ENCODE peak calls at places on chromosome 18, in eight cellular contexts. A, K, N, U, B, G, D and Y are unnamed samples.

GRCh38 chr18:26470011-26470637 is 78.2 kb downstream of the KCTD1 start:
- DNase-seq in A (no peak), K (no peak), N (peak; percentile 36), U (peak; percentile 86), B (no peak), G (peak; percentile 36), D (no peak), Y (no peak)

GRCh38 chr18:32093523-32093922 is 1.8 kb downstream of the RNF138 start:
- DNase-seq in A (no peak), K (no peak), N (no peak), U (no peak), B (no peak), G (no peak), D (no peak), Y (no peak)

GRCh38 chr18:13260114-13260926 is 41.8 kb downstream of the LDLRAD4 start:
- DNase-seq in A (no peak), K (no peak), N (no peak), U (no peak), B (no peak), G (no peak), D (no peak), Y (no peak)

GRCh38 chr18:46343940-46344372 is 239.8 kb downstream of the HAUS1 start:
- DNase-seq in A (no peak), K (peak; percentile 21), N (no peak), U (no peak), B (no peak), G (no peak), D (peak; percentile 59), Y (no peak)

GRCh38 chr18:12305930-12306629 is 2.0 kb upstream of the TUBB6 start:
- DNase-seq in A (no peak), K (no peak), N (no peak), U (no peak), B (peak; percentile 14), G (no peak), D (no peak), Y (peak; percentile 31)

GRCh38 chr18:12659904-12660605 is 2.1 kb upstream of the SPIRE1 start:
- DNase-seq in A (peak; percentile 31), K (peak; percentile 58), N (peak; percentile 80), U (no peak), B (no peak), G (peak; percentile 74), D (no peak), Y (peak; percentile 47)

GRCh38 chr18:1513519-1513918 is 608.8 kb downstream of the ADCYAP1 start:
- DNase-seq in A (no peak), K (no peak), N (no peak), U (no peak), B (no peak), G (no peak), D (no peak), Y (no peak)

GRCh38 chr18:63763831-63764600 is 11.2 kb upstream of the SERPINB7 start:
- DNase-seq in A (no peak), K (no peak), N (peak; percentile 51), U (no peak), B (no peak), G (no peak), D (no peak), Y (no peak)

GRCh38 chr18:61322265-61322873 is 10.9 kb upstream of the CDH20 start:
- DNase-seq in A (peak; percentile 72), K (peak; percentile 30), N (peak; percentile 54), U (peak; percentile 9), B (peak; percentile 42), G (peak; percentile 63), D (no peak), Y (peak; percentile 86)

GRCh38 chr18:31040982-31041345 is 1.6 kb downstream of the DSC3 start:
- DNase-seq in A (no peak), K (no peak), N (peak; percentile 20), U (no peak), B (no peak), G (no peak), D (no peak), Y (peak; percentile 36)

GRCh38 chr18:44885507-44885906 is 204.8 kb downstream of the SETBP1 start:
- DNase-seq in A (no peak), K (peak; percentile 54), N (no peak), U (no peak), B (no peak), G (no peak), D (no peak), Y (no peak)

GRCh38 chr18:24160086-24160485 is 21.2 kb downstream of the CABYR start:
- DNase-seq in A (no peak), K (no peak), N (no peak), U (no peak), B (no peak), G (peak; percentile 16), D (no peak), Y (no peak)

GRCh38 chr18:12991839-12992216 is 666 bp downstream of the CEP192 start:
- DNase-seq in A (no peak), K (no peak), N (no peak), U (no peak), B (no peak), G (no peak), D (no peak), Y (no peak)

GRCh38 chr18:29501952-29502351 is 1325.0 kb upstream of the CDH2 start:
- DNase-seq in A (no peak), K (no peak), N (peak; percentile 79), U (peak; percentile 5), B (no peak), G (peak; percentile 61), D (no peak), Y (no peak)

GRCh38 chr18:48479531-48479930 is 59.3 kb upstream of the CTIF start:
- DNase-seq in A (no peak), K (no peak), N (no peak), U (no peak), B (no peak), G (no peak), D (no peak), Y (no peak)

GRCh38 chr18:63868546-63868945 is 19.0 kb upstream of the SERPINB2 start:
- DNase-seq in A (no peak), K (no peak), N (no peak), U (no peak), B (no peak), G (no peak), D (no peak), Y (no peak)

GRCh38 chr18:79572848-79573451 is 106.7 kb upstream of the CTDP1 start:
- DNase-seq in A (no peak), K (no peak), N (no peak), U (no peak), B (peak; percentile 3), G (no peak), D (peak; percentile 20), Y (no peak)

GRCh38 chr18:67104700-67105284 is 411.7 kb downstream of the DSEL start:
- DNase-seq in A (peak; percentile 65), K (peak; percentile 62), N (peak; percentile 80), U (peak; percentile 3), B (peak; percentile 27), G (peak; percentile 61), D (peak; percentile 50), Y (peak; percentile 71)

GRCh38 chr18:78538669-78539440 is 440.8 kb upstream of the SALL3 start:
- DNase-seq in A (no peak), K (no peak), N (no peak), U (no peak), B (no peak), G (no peak), D (no peak), Y (no peak)

GRCh38 chr18:24138884-24139616 is at the start of gene CABYR:
- DNase-seq in A (peak; percentile 80), K (peak; percentile 56), N (peak; percentile 85), U (peak; percentile 73), B (peak; percentile 55), G (peak; percentile 91), D (peak; percentile 71), Y (peak; percentile 85)

GRCh38 chr18:33576999-33577687 is 876 bp upstream of the ASXL3 start:
- DNase-seq in A (no peak), K (no peak), N (peak; percentile 27), U (no peak), B (no peak), G (no peak), D (no peak), Y (no peak)

GRCh38 chr18:52160652-52161051 is 179.3 kb upstream of the DCC start:
- DNase-seq in A (no peak), K (no peak), N (no peak), U (no peak), B (no peak), G (peak; percentile 8), D (no peak), Y (no peak)

GRCh38 chr18:58580623-58581022 is 48.3 kb downstream of the ALPK2 start:
- DNase-seq in A (no peak), K (no peak), N (peak; percentile 73), U (no peak), B (no peak), G (peak; percentile 80), D (no peak), Y (no peak)

GRCh38 chr18:76801567-76802505 is 20.5 kb upstream of the ZNF236 start:
- DNase-seq in A (peak; percentile 64), K (peak; percentile 59), N (peak; percentile 40), U (no peak), B (no peak), G (peak; percentile 50), D (peak; percentile 77), Y (peak; percentile 70)
- TF ChIP-seq CTCF in A (peak; percentile 66), K (peak; percentile 89), N (peak; percentile 90), U (peak; percentile 86), B (no peak), G (peak; percentile 81), D (peak; percentile 91), Y (peak; percentile 82)

DNA sequence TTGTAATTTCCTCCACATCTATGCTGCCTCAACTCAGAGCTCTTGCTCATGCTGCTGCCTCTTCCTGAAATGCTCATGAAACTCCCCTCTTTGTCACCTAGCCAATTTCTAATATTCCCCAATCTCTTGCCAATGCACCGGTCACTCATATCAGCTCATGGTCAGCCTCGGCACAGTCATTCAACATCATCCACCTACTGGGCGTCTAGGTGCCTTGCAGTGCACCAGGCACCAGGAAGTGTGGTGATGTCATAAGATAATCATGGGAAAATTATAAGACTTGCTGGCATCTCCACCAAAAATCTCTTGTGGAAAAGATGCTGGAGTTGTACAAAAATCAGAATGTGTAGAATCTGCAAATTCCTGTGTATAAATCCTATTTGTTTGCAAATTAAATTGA is 52.6 kb upstream of the RAB27B start:
- DNase-seq in A (peak; percentile 31), K (peak; percentile 54), N (peak; percentile 61), U (peak; percentile 42), B (no peak), G (peak; percentile 81), D (no peak), Y (no peak)
- TF ChIP-seq CTCF in A (peak; percentile 28), K (peak; percentile 27), N (peak; percentile 19), U (peak; percentile 45), B (no peak), G (peak; percentile 45), D (no peak), Y (no peak)

GRCh38 chr18:25351773-25352628 is at the start of gene ZNF521:
- DNase-seq in A (peak; percentile 59), K (peak; percentile 55), N (peak; percentile 94), U (peak; percentile 71), B (peak; percentile 54), G (peak; percentile 93), D (peak; percentile 92), Y (peak; percentile 89)
- TF ChIP-seq CTCF in A (no peak), K (no peak), N (peak; percentile 38), U (peak; percentile 3), B (no peak), G (peak; percentile 42), D (peak; percentile 9), Y (no peak)

DNA sequence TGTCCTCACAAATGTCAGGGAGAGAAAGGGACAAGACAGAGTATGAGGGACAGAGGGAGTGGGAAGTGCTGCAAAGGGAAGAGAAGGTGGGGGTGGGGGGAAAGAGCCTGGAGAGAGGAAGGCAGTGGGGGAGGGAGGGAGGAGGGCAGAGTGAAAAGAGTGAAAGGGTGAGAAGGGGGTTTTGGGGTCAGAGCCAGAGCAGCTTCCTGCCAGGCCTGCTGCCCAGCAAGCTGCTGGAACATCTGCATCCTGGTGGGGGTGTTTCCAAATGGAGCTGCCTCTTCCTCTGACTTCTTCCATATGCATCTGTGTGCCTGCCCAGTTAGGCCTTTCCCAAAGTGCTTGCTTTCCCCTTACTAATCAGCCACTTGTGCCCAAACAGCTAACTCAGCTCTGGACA is 94.3 kb upstream of the CELF4 start:
- DNase-seq in A (no peak), K (no peak), N (no peak), U (no peak), B (no peak), G (no peak), D (no peak), Y (no peak)
- TF ChIP-seq CTCF in A (no peak), K (no peak), N (no peak), U (no peak), B (no peak), G (no peak), D (no peak), Y (no peak)